ENCODE peak calls at places on chromosomes 11 and 22, in four cellular contexts. A, L, K and R are unnamed samples.

GRCh38 chr11:93199616-93200015 is 1.8 kb upstream of the SLC36A4 start:
- DNase-seq in A (no peak), L (no peak), K (no peak), R (no peak)

GRCh38 chr11:78742430-78742829 is 167.8 kb upstream of the NARS2 start:
- DNase-seq in A (peak), L (no peak), K (peak), R (peak)

GRCh38 chr11:111155021-111155420 is 90.5 kb upstream of the POU2AF2 start:
- DNase-seq in A (no peak), L (no peak), K (no peak), R (no peak)

GRCh38 chr22:21449531-21450319 is 17.5 kb upstream of the TMEM191C start:
- DNase-seq in A (peak), L (no peak), K (no peak), R (no peak)

GRCh38 chr22:19843107-19843856 is 11.4 kb downstream of the GNB1L start:
- DNase-seq in A (no peak), L (no peak), K (no peak), R (no peak)

GRCh38 chr11:96050435-96051182 is 126.7 kb upstream of the MTMR2 start:
- DNase-seq in A (no peak), L (no peak), K (no peak), R (no peak)

GRCh38 chr11:72738199-72739141 is 13.7 kb downstream of the ARAP1 start:
- DNase-seq in A (no peak), L (no peak), K (no peak), R (peak)

GRCh38 chr11:7480132-7480531 is 5.2 kb upstream of the OLFML1 start:
- DNase-seq in A (no peak), L (no peak), K (no peak), R (no peak)

GRCh38 chr11:32386770-32387377 is 48.5 kb downstream of the WT1 start:
- DNase-seq in A (no peak), L (no peak), K (no peak), R (no peak)

GRCh38 chr22:42670921-42671709 is 21.9 kb upstream of the CYB5R3 start:
- DNase-seq in A (no peak), L (no peak), K (no peak), R (no peak)

GRCh38 chr11:64036081-64037026 is 623 bp downstream of the FLRT1 start:
- DNase-seq in A (no peak), L (no peak), K (peak), R (no peak)

GRCh38 chr11:105224859-105225258 is 85.3 kb upstream of the CARD18 start:
- DNase-seq in A (no peak), L (no peak), K (no peak), R (peak)

GRCh38 chr11:45146072-45147016 is at the start of gene PRDM11:
- DNase-seq in A (peak), L (no peak), K (no peak), R (peak)

GRCh38 chr11:100472727-100473389 is 214.2 kb upstream of the ARHGAP42 start:
- DNase-seq in A (no peak), L (no peak), K (no peak), R (no peak)

GRCh38 chr11:113906038-113906437 is 1.4 kb downstream of the HTR3B start:
- DNase-seq in A (no peak), L (no peak), K (no peak), R (no peak)

GRCh38 chr11:57646221-57646620 is 3.5 kb downstream of the YPEL4 start:
- DNase-seq in A (no peak), L (no peak), K (no peak), R (no peak)

GRCh38 chr11:26229270-26229669 is 102.7 kb upstream of the ANO3 start:
- DNase-seq in A (no peak), L (no peak), K (no peak), R (peak)

GRCh38 chr11:15903246-15903645 is 453.1 kb downstream of the SOX6 start:
- DNase-seq in A (no peak), L (no peak), K (no peak), R (peak)

GRCh38 chr22:43158778-43159483 is 7.6 kb downstream of the TSPO start:
- DNase-seq in A (no peak), L (no peak), K (no peak), R (no peak)

GRCh38 chr11:34331736-34332135 is 26.1 kb downstream of the ABTB2 start:
- DNase-seq in A (no peak), L (no peak), K (no peak), R (no peak)

GRCh38 chr11:72681226-72682153 is 7.3 kb upstream of the PDE2A start:
- DNase-seq in A (no peak), L (no peak), K (no peak), R (no peak)

GRCh38 chr11:62713343-62713742 is 5.9 kb downstream of the GNG3 start:
- DNase-seq in A (peak), L (no peak), K (no peak), R (no peak)

GRCh38 chr11:69280451-69280850 is 13.5 kb upstream of the MYEOV start:
- DNase-seq in A (no peak), L (no peak), K (no peak), R (peak)

GRCh38 chr11:118415739-118416068 is 14.3 kb downstream of the ATP5MG start:
- DNase-seq in A (no peak), L (no peak), K (no peak), R (peak)

GRCh38 chr11:83680351-83680750 is 394.2 kb upstream of the CCDC90B start:
- DNase-seq in A (no peak), L (no peak), K (no peak), R (no peak)

GRCh38 chr11:59197990-59198389 is 14.7 kb downstream of the MPEG1 start:
- DNase-seq in A (peak), L (no peak), K (peak), R (no peak)

GRCh38 chr11:132056689-132057088 is 686.3 kb downstream of the NTM start:
- DNase-seq in A (no peak), L (no peak), K (no peak), R (no peak)

GRCh38 chr11:46302866-46303265 is 25.4 kb downstream of the CREB3L1 start:
- DNase-seq in A (no peak), L (no peak), K (no peak), R (no peak)
- H3K27ac ChIP-seq in A (no peak), L (no peak), K (no peak), R (peak)

DNA sequence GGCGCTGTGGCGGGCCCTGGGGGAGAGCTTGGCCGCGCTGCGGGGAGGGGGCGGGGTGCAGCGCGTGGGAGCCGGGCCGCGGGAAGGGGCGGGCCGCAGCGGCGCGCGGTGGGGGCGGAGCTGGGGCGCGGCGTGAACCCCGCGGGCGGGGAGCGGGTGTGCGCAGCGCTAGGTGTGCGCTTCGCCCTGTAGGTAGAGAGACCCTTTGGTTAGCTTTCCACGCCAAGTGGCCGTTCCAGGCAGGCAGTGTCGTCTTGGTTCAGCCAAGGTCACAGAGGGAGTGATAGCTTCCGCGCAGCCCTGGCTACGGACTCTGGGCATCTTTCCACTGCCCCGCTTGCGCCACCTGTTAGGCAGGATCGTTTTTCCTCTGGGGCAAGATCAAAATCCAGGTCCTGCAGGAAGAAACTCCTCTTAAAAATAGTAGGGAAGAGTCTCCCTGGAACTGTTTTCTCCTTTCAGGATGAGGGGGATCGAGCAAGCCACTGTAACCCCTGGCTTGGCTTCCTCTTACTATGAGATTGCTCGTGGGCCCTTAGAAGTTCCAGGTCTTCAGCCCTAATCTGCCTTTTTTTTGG is 434 bp downstream of the BANF1 start:
- DNase-seq in A (peak), L (no peak), K (peak), R (peak)
- TF ChIP-seq CTCF in A (no peak), L (peak), K (peak), R (no peak)

DNA sequence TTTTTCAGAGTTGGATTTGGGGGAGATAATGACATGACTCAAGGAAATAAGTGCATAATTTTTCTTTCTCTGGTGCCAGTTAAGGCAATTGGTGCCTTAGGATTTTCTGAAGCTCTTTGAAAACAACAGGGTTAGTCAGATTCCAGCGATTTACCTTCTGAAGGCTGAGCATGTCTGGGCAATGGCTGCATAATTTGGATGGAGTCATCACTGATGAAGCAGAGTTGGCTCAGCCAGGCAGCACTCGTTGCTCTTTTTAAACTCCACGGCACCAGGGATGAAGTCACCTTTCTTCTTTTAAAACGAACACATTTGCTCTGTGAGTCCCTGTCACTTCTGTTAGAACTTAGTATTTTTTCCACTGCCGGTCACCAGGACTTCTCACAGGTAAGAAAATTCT is 61.9 kb upstream of the AMOTL1 start:
- DNase-seq in A (no peak), L (no peak), K (peak), R (peak)
- H3K27ac ChIP-seq in A (no peak), L (no peak), K (peak), R (peak)

GRCh38 chr11:17498475-17498874 is 21.8 kb upstream of the ABCC8 start:
- DNase-seq in A (no peak), L (no peak), K (no peak), R (no peak)
- TF ChIP-seq CTCF in A (no peak), L (peak), K (no peak), R (peak)

GRCh38 chr22:41524283-41524682 is 20.0 kb downstream of the POLR3H start:
- DNase-seq in A (peak), L (no peak), K (peak), R (no peak)

GRCh38 chr22:41523464-41524221 is 20.6 kb downstream of the POLR3H start:
- DNase-seq in A (peak), L (no peak), K (peak), R (no peak)

GRCh38 chr22:41521166-41521565 is 23.1 kb downstream of the POLR3H start:
- DNase-seq in A (no peak), L (no peak), K (no peak), R (no peak)

GRCh38 chr22:41524809-41525449 is 19.3 kb downstream of the POLR3H start:
- DNase-seq in A (peak), L (no peak), K (no peak), R (no peak)

GRCh38 chr22:41522813-41523212 is 21.5 kb downstream of the POLR3H start:
- DNase-seq in A (no peak), L (no peak), K (no peak), R (no peak)
- H3K27ac ChIP-seq in A (peak), L (no peak), K (peak), R (peak)

DNA sequence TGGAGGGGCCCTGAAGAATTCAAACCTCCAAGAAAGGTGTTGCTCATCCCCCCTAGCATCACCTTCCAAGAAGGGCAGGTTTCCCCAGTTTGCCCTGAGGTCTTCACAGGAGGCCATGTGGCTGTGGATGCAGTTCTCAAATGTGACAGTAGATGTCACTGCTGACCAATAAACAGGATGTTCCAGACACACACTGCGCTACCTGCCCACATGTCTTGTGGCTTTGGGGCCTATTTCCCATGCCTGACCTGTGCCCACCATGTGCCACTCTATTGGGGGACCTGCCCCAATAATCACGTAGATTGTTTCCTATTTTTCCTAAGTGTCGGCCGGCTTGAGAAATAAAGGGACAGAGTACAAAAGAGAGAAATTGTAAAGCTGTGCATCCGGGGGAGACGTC is 4.5 kb downstream of the GSTT2 start:
- DNase-seq in A (no peak), L (no peak), K (no peak), R (peak)
- TF ChIP-seq CTCF in A (peak), L (peak), K (peak), R (peak)

DNA sequence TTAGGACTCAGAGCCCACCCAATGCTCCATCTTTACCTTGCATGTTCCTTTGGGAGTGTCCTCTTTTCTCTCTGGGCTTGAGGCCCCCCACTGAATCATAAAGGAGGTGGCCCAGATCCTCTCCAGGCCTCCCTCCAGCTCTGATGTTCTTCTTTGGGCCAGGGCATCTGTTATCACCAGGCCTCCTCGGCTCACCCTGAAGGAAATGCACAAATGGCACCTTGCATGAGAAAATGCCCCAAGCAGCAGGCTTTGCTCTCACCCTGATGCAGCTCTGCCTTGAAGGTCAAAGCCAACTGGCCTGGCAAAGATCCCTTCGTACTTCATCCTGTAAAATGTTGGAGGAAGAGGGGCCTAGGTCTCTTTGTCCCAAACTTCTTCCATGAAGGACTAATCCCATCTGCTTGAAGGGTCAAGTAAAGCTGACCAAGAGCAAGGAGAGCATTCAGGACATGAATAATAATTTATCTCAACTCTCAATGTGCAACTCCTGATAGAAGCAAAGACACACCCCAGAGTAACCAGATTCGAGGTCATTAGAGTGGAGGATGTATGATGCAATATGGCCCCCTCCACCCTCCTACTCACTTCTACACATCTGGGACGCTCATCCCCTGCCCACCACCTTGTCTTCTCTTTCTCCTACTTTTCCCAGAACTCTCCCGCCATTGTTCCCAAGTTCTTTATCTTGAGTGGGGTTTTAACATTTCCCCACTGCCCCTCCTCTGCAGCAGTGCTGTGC is 9.5 kb downstream of the APOL6 start:
- DNase-seq in A (no peak), L (no peak), K (no peak), R (no peak)
- H3K27ac ChIP-seq in A (no peak), L (no peak), K (no peak), R (no peak)

GRCh38 chr11:65218446-65218845 is 36.7 kb downstream of the CAPN1 start:
- DNase-seq in A (no peak), L (no peak), K (no peak), R (no peak)

GRCh38 chr11:65219930-65220213 is 38.1 kb downstream of the CAPN1 start:
- DNase-seq in A (no peak), L (no peak), K (no peak), R (no peak)

GRCh38 chr11:65216830-65217229 is 35.1 kb downstream of the CAPN1 start:
- DNase-seq in A (peak), L (no peak), K (no peak), R (no peak)

GRCh38 chr11:65215441-65216076 is 33.8 kb downstream of the CAPN1 start:
- DNase-seq in A (no peak), L (no peak), K (no peak), R (no peak)

DNA sequence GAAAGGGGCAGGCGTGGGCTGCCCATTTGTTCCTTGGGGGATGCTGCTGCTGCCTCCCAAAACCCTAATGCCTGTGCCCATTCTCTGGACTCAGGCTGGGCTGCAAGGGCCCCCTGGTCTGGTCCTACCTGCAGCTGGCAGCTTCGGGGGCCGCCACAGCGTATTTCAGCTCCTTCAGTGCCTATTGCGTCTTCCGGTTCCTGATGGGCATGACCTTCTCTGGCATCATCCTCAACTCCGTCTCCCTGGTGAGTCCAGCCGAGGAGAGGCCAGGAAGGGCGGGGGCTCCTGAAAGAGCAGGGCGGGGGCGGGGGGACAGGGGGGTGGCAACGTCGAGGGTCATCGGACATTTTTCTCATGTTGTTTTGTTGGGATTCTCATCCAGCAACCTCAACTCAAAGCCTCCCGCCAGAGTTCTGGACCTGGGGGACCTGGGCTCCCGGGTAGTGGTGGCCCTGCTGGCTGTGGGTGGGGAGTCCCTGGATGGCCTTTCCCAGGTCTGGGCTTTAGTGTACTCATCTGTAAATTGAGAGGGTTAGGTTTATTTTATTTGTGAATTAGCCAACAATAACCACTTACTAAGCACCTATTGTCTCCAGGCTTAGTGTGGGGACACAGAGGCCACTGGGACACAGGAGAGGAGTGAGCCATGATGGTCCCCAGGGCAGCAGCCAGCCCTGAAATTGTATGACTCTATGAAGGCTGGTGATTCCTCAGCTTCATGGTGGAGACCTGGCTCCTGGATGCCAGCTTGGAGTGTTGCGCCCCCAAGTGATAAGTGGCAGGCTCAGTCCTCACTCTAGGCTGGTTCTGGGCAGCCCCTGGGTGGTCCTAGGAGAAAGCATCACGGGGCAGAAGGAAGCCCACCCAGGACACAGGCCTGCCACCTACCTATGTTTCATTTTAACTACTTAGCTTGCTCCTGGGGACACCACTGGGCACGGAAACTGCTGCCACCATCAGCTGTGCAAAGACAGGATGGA is 36.0 kb downstream of the CAPN1 start:
- DNase-seq in A (peak), L (no peak), K (no peak), R (no peak)
- TF ChIP-seq CTCF in A (no peak), L (peak), K (no peak), R (no peak)

GRCh38 chr11:1946812-1947480 is at the start of gene MRPL23:
- DNase-seq in A (peak), L (no peak), K (peak), R (no peak)

GRCh38 chr11:1947592-1948237 is 583 bp downstream of the MRPL23 start:
- DNase-seq in A (no peak), L (no peak), K (no peak), R (no peak)

GRCh38 chr11:1942541-1943260 is 4.4 kb upstream of the MRPL23 start:
- DNase-seq in A (peak), L (no peak), K (no peak), R (no peak)

GRCh38 chr11:1943576-1943975 is 3.6 kb upstream of the MRPL23 start:
- DNase-seq in A (peak), L (no peak), K (no peak), R (no peak)

DNA sequence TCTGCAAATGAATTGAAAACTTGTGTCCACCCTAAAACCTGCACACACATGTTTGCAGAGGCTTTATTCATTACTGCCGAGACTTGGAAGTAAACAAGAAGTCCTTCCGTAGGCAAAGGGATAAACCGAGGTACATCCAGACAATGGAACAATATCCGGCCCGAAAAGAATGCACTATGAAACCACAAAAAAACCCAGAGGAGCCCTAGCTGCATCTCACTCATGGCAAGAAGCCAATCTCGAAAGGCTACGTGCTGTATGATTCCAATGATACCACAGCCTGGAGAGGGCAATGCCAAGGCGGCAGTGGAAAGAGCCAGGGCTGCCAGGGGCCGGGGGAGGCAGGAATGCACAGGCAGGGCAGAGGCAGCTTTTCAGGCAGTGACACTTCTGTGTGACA is 3.2 kb upstream of the MRPL23 start:
- DNase-seq in A (peak), L (no peak), K (no peak), R (peak)
- H3K27ac ChIP-seq in A (no peak), L (no peak), K (peak), R (peak)